ENCODE peak calls at places on chromosome 17, in nine cellular contexts. One of them, this sample, is unnamed.

GRCh38 chr17:66676421-66676820 is 158.5 kb upstream of the CACNG5 start:
- DNase-seq in PC-3: peak
- DNase-seq in T1000: no peak
- DNase-seq in midbrain: no peak
- DNase-seq in H1: no peak
- DNase-seq in effector CD4-positive, alpha-beta T cell: no peak
- DNase-seq in T-cell: no peak
- DNase-seq in nucleus accumbens: no peak
- DNase-seq in stimulated activated CD4-positive, alpha-beta T cell treated with anti-CD3 and anti-CD28 coated beads, Interleukin-1b, Interleukin-23, amount 100 ng/mL, for 4 hours: no peak
- DNase-seq in this sample: no peak

GRCh38 chr17:39970157-39970692 is 7.4 kb downstream of the GSDMA start:
- DNase-seq in PC-3: no peak
- DNase-seq in T1000: no peak
- DNase-seq in midbrain: no peak
- DNase-seq in H1: no peak
- DNase-seq in effector CD4-positive, alpha-beta T cell: no peak
- DNase-seq in T-cell: no peak
- DNase-seq in nucleus accumbens: no peak
- DNase-seq in stimulated activated CD4-positive, alpha-beta T cell treated with anti-CD3 and anti-CD28 coated beads, Interleukin-1b, Interleukin-23, amount 100 ng/mL, for 4 hours: no peak
- DNase-seq in this sample: no peak

GRCh38 chr17:21363776-21364642 is 12.1 kb upstream of the KCNJ12 start:
- DNase-seq in PC-3: no peak
- DNase-seq in T1000: no peak
- DNase-seq in midbrain: no peak
- DNase-seq in H1: no peak
- DNase-seq in effector CD4-positive, alpha-beta T cell: no peak
- DNase-seq in T-cell: no peak
- DNase-seq in nucleus accumbens: no peak
- DNase-seq in stimulated activated CD4-positive, alpha-beta T cell treated with anti-CD3 and anti-CD28 coated beads, Interleukin-1b, Interleukin-23, amount 100 ng/mL, for 4 hours: no peak
- DNase-seq in this sample: no peak

GRCh38 chr17:67281053-67281452 is 36.1 kb upstream of the HELZ start:
- DNase-seq in PC-3: no peak
- DNase-seq in T1000: no peak
- DNase-seq in midbrain: no peak
- DNase-seq in H1: no peak
- DNase-seq in effector CD4-positive, alpha-beta T cell: no peak
- DNase-seq in T-cell: no peak
- DNase-seq in nucleus accumbens: no peak
- DNase-seq in stimulated activated CD4-positive, alpha-beta T cell treated with anti-CD3 and anti-CD28 coated beads, Interleukin-1b, Interleukin-23, amount 100 ng/mL, for 4 hours: no peak
- DNase-seq in this sample: no peak

GRCh38 chr17:15944720-15945492 is at the start of gene ADORA2B:
- DNase-seq in PC-3: peak
- DNase-seq in T1000: peak
- DNase-seq in midbrain: peak
- DNase-seq in H1: peak
- DNase-seq in effector CD4-positive, alpha-beta T cell: no peak
- DNase-seq in T-cell: no peak
- DNase-seq in nucleus accumbens: no peak
- DNase-seq in stimulated activated CD4-positive, alpha-beta T cell treated with anti-CD3 and anti-CD28 coated beads, Interleukin-1b, Interleukin-23, amount 100 ng/mL, for 4 hours: peak
- DNase-seq in this sample: peak

GRCh38 chr17:13931752-13932477 is 137.4 kb upstream of the COX10 start:
- DNase-seq in PC-3: peak
- DNase-seq in T1000: no peak
- DNase-seq in midbrain: no peak
- DNase-seq in H1: no peak
- DNase-seq in effector CD4-positive, alpha-beta T cell: no peak
- DNase-seq in T-cell: no peak
- DNase-seq in nucleus accumbens: peak
- DNase-seq in stimulated activated CD4-positive, alpha-beta T cell treated with anti-CD3 and anti-CD28 coated beads, Interleukin-1b, Interleukin-23, amount 100 ng/mL, for 4 hours: no peak
- DNase-seq in this sample: peak

GRCh38 chr17:863880-864279 is 81.7 kb downstream of the MRM3 start:
- DNase-seq in PC-3: no peak
- DNase-seq in T1000: no peak
- DNase-seq in midbrain: no peak
- DNase-seq in H1: no peak
- DNase-seq in effector CD4-positive, alpha-beta T cell: no peak
- DNase-seq in T-cell: no peak
- DNase-seq in nucleus accumbens: no peak
- DNase-seq in stimulated activated CD4-positive, alpha-beta T cell treated with anti-CD3 and anti-CD28 coated beads, Interleukin-1b, Interleukin-23, amount 100 ng/mL, for 4 hours: no peak
- DNase-seq in this sample: no peak

GRCh38 chr17:75531724-75532090 is 6.2 kb downstream of the LLGL2 start:
- DNase-seq in PC-3: peak
- DNase-seq in T1000: no peak
- DNase-seq in midbrain: no peak
- DNase-seq in H1: no peak
- DNase-seq in effector CD4-positive, alpha-beta T cell: no peak
- DNase-seq in T-cell: no peak
- DNase-seq in nucleus accumbens: no peak
- DNase-seq in stimulated activated CD4-positive, alpha-beta T cell treated with anti-CD3 and anti-CD28 coated beads, Interleukin-1b, Interleukin-23, amount 100 ng/mL, for 4 hours: no peak
- DNase-seq in this sample: no peak

GRCh38 chr17:55089955-55090573 is 121.5 kb downstream of the STXBP4 start:
- DNase-seq in PC-3: peak
- DNase-seq in T1000: no peak
- DNase-seq in midbrain: no peak
- DNase-seq in H1: no peak
- DNase-seq in effector CD4-positive, alpha-beta T cell: peak
- DNase-seq in T-cell: peak
- DNase-seq in nucleus accumbens: no peak
- DNase-seq in stimulated activated CD4-positive, alpha-beta T cell treated with anti-CD3 and anti-CD28 coated beads, Interleukin-1b, Interleukin-23, amount 100 ng/mL, for 4 hours: peak
- DNase-seq in this sample: peak

GRCh38 chr17:80284631-80285030 is 24.0 kb downstream of the RNF213 start:
- DNase-seq in PC-3: peak
- DNase-seq in T1000: no peak
- DNase-seq in midbrain: no peak
- DNase-seq in H1: no peak
- DNase-seq in effector CD4-positive, alpha-beta T cell: no peak
- DNase-seq in T-cell: no peak
- DNase-seq in nucleus accumbens: no peak
- DNase-seq in stimulated activated CD4-positive, alpha-beta T cell treated with anti-CD3 and anti-CD28 coated beads, Interleukin-1b, Interleukin-23, amount 100 ng/mL, for 4 hours: no peak
- DNase-seq in this sample: no peak

GRCh38 chr17:45857977-45858708 is 13.5 kb downstream of the SPPL2C start:
- DNase-seq in PC-3: peak
- DNase-seq in T1000: no peak
- DNase-seq in midbrain: no peak
- DNase-seq in H1: peak
- DNase-seq in effector CD4-positive, alpha-beta T cell: no peak
- DNase-seq in T-cell: no peak
- DNase-seq in nucleus accumbens: no peak
- DNase-seq in stimulated activated CD4-positive, alpha-beta T cell treated with anti-CD3 and anti-CD28 coated beads, Interleukin-1b, Interleukin-23, amount 100 ng/mL, for 4 hours: no peak
- DNase-seq in this sample: no peak

GRCh38 chr17:7429722-7430121 is 1.1 kb downstream of the SPEM3 start:
- DNase-seq in PC-3: no peak
- DNase-seq in T1000: no peak
- DNase-seq in midbrain: no peak
- DNase-seq in H1: no peak
- DNase-seq in effector CD4-positive, alpha-beta T cell: no peak
- DNase-seq in T-cell: no peak
- DNase-seq in nucleus accumbens: no peak
- DNase-seq in stimulated activated CD4-positive, alpha-beta T cell treated with anti-CD3 and anti-CD28 coated beads, Interleukin-1b, Interleukin-23, amount 100 ng/mL, for 4 hours: no peak
- DNase-seq in this sample: no peak

GRCh38 chr17:63698886-63699637 is 863 bp downstream of the LIMD2 start:
- DNase-seq in PC-3: peak
- DNase-seq in T1000: no peak
- DNase-seq in midbrain: no peak
- DNase-seq in H1: peak
- DNase-seq in effector CD4-positive, alpha-beta T cell: peak
- DNase-seq in T-cell: peak
- DNase-seq in nucleus accumbens: no peak
- DNase-seq in stimulated activated CD4-positive, alpha-beta T cell treated with anti-CD3 and anti-CD28 coated beads, Interleukin-1b, Interleukin-23, amount 100 ng/mL, for 4 hours: peak
- DNase-seq in this sample: no peak

GRCh38 chr17:40485851-40486512 is 15.4 kb downstream of the TNS4 start:
- DNase-seq in PC-3: peak
- DNase-seq in T1000: peak
- DNase-seq in midbrain: no peak
- DNase-seq in H1: no peak
- DNase-seq in effector CD4-positive, alpha-beta T cell: no peak
- DNase-seq in T-cell: no peak
- DNase-seq in nucleus accumbens: no peak
- DNase-seq in stimulated activated CD4-positive, alpha-beta T cell treated with anti-CD3 and anti-CD28 coated beads, Interleukin-1b, Interleukin-23, amount 100 ng/mL, for 4 hours: peak
- DNase-seq in this sample: no peak

GRCh38 chr17:82655038-82655479 is 6.8 kb upstream of the WDR45B start:
- DNase-seq in PC-3: peak
- DNase-seq in T1000: no peak
- DNase-seq in midbrain: no peak
- DNase-seq in H1: no peak
- DNase-seq in effector CD4-positive, alpha-beta T cell: no peak
- DNase-seq in T-cell: no peak
- DNase-seq in nucleus accumbens: no peak
- DNase-seq in stimulated activated CD4-positive, alpha-beta T cell treated with anti-CD3 and anti-CD28 coated beads, Interleukin-1b, Interleukin-23, amount 100 ng/mL, for 4 hours: no peak
- DNase-seq in this sample: no peak

GRCh38 chr17:6677158-6677831 is 25.7 kb downstream of the C17orf100 start:
- DNase-seq in PC-3: no peak
- DNase-seq in T1000: no peak
- DNase-seq in midbrain: no peak
- DNase-seq in H1: no peak
- DNase-seq in effector CD4-positive, alpha-beta T cell: no peak
- DNase-seq in T-cell: no peak
- DNase-seq in nucleus accumbens: no peak
- DNase-seq in stimulated activated CD4-positive, alpha-beta T cell treated with anti-CD3 and anti-CD28 coated beads, Interleukin-1b, Interleukin-23, amount 100 ng/mL, for 4 hours: no peak
- DNase-seq in this sample: no peak

GRCh38 chr17:67477687-67478086 is 100.6 kb downstream of the PITPNC1 start:
- DNase-seq in PC-3: peak
- DNase-seq in T1000: no peak
- DNase-seq in midbrain: no peak
- DNase-seq in H1: no peak
- DNase-seq in effector CD4-positive, alpha-beta T cell: peak
- DNase-seq in T-cell: peak
- DNase-seq in nucleus accumbens: no peak
- DNase-seq in stimulated activated CD4-positive, alpha-beta T cell treated with anti-CD3 and anti-CD28 coated beads, Interleukin-1b, Interleukin-23, amount 100 ng/mL, for 4 hours: peak
- DNase-seq in this sample: no peak

GRCh38 chr17:64507418-64507766 is 615 bp downstream of the CEP95 start:
- DNase-seq in PC-3: peak
- DNase-seq in T1000: no peak
- DNase-seq in midbrain: peak
- DNase-seq in H1: no peak
- DNase-seq in effector CD4-positive, alpha-beta T cell: peak
- DNase-seq in T-cell: peak
- DNase-seq in nucleus accumbens: no peak
- DNase-seq in stimulated activated CD4-positive, alpha-beta T cell treated with anti-CD3 and anti-CD28 coated beads, Interleukin-1b, Interleukin-23, amount 100 ng/mL, for 4 hours: peak
- DNase-seq in this sample: peak

GRCh38 chr17:78687944-78688343 is 94.1 kb downstream of the CYTH1 start:
- DNase-seq in PC-3: no peak
- DNase-seq in T1000: no peak
- DNase-seq in midbrain: no peak
- DNase-seq in H1: no peak
- DNase-seq in effector CD4-positive, alpha-beta T cell: no peak
- DNase-seq in T-cell: no peak
- DNase-seq in nucleus accumbens: no peak
- DNase-seq in stimulated activated CD4-positive, alpha-beta T cell treated with anti-CD3 and anti-CD28 coated beads, Interleukin-1b, Interleukin-23, amount 100 ng/mL, for 4 hours: no peak
- DNase-seq in this sample: no peak

GRCh38 chr17:17711708-17712141 is 30.5 kb downstream of the RAI1 start:
- DNase-seq in PC-3: no peak
- DNase-seq in T1000: no peak
- DNase-seq in midbrain: no peak
- DNase-seq in H1: no peak
- DNase-seq in effector CD4-positive, alpha-beta T cell: no peak
- DNase-seq in T-cell: no peak
- DNase-seq in nucleus accumbens: no peak
- DNase-seq in stimulated activated CD4-positive, alpha-beta T cell treated with anti-CD3 and anti-CD28 coated beads, Interleukin-1b, Interleukin-23, amount 100 ng/mL, for 4 hours: no peak
- DNase-seq in this sample: no peak

GRCh38 chr17:72931635-72932034 is 160.9 kb downstream of the SLC39A11 start:
- DNase-seq in PC-3: no peak
- DNase-seq in T1000: no peak
- DNase-seq in midbrain: no peak
- DNase-seq in H1: no peak
- DNase-seq in effector CD4-positive, alpha-beta T cell: no peak
- DNase-seq in T-cell: no peak
- DNase-seq in nucleus accumbens: no peak
- DNase-seq in stimulated activated CD4-positive, alpha-beta T cell treated with anti-CD3 and anti-CD28 coated beads, Interleukin-1b, Interleukin-23, amount 100 ng/mL, for 4 hours: no peak
- DNase-seq in this sample: no peak

GRCh38 chr17:42740699-42741098 is 4.1 kb downstream of the EZH1 start:
- DNase-seq in PC-3: no peak
- DNase-seq in T1000: no peak
- DNase-seq in midbrain: no peak
- DNase-seq in H1: no peak
- DNase-seq in effector CD4-positive, alpha-beta T cell: no peak
- DNase-seq in T-cell: no peak
- DNase-seq in nucleus accumbens: no peak
- DNase-seq in stimulated activated CD4-positive, alpha-beta T cell treated with anti-CD3 and anti-CD28 coated beads, Interleukin-1b, Interleukin-23, amount 100 ng/mL, for 4 hours: no peak
- DNase-seq in this sample: no peak

GRCh38 chr17:73492802-73493139 is 151.5 kb downstream of the SDK2 start:
- DNase-seq in PC-3: no peak
- DNase-seq in T1000: no peak
- DNase-seq in midbrain: no peak
- DNase-seq in H1: no peak
- DNase-seq in effector CD4-positive, alpha-beta T cell: no peak
- DNase-seq in T-cell: no peak
- DNase-seq in nucleus accumbens: no peak
- DNase-seq in stimulated activated CD4-positive, alpha-beta T cell treated with anti-CD3 and anti-CD28 coated beads, Interleukin-1b, Interleukin-23, amount 100 ng/mL, for 4 hours: no peak
- DNase-seq in this sample: no peak

GRCh38 chr17:51107666-51108227 is 12.9 kb downstream of the SPAG9 start:
- DNase-seq in PC-3: no peak
- DNase-seq in T1000: no peak
- DNase-seq in midbrain: no peak
- DNase-seq in H1: no peak
- DNase-seq in effector CD4-positive, alpha-beta T cell: no peak
- DNase-seq in T-cell: no peak
- DNase-seq in nucleus accumbens: no peak
- DNase-seq in stimulated activated CD4-positive, alpha-beta T cell treated with anti-CD3 and anti-CD28 coated beads, Interleukin-1b, Interleukin-23, amount 100 ng/mL, for 4 hours: no peak
- DNase-seq in this sample: no peak

GRCh38 chr17:19717031-19717360 is 612 bp upstream of the SLC47A2 start:
- DNase-seq in PC-3: no peak
- DNase-seq in T1000: no peak
- DNase-seq in midbrain: no peak
- DNase-seq in H1: no peak
- DNase-seq in effector CD4-positive, alpha-beta T cell: no peak
- DNase-seq in T-cell: no peak
- DNase-seq in nucleus accumbens: no peak
- DNase-seq in stimulated activated CD4-positive, alpha-beta T cell treated with anti-CD3 and anti-CD28 coated beads, Interleukin-1b, Interleukin-23, amount 100 ng/mL, for 4 hours: no peak
- DNase-seq in this sample: no peak

GRCh38 chr17:41697122-41697962 is 8.7 kb downstream of the EIF1 start:
- DNase-seq in PC-3: no peak
- DNase-seq in T1000: no peak
- DNase-seq in midbrain: peak
- DNase-seq in H1: no peak
- DNase-seq in effector CD4-positive, alpha-beta T cell: no peak
- DNase-seq in T-cell: no peak
- DNase-seq in nucleus accumbens: no peak
- DNase-seq in stimulated activated CD4-positive, alpha-beta T cell treated with anti-CD3 and anti-CD28 coated beads, Interleukin-1b, Interleukin-23, amount 100 ng/mL, for 4 hours: no peak
- DNase-seq in this sample: peak

GRCh38 chr17:2405247-2405926 is 4.5 kb upstream of the MNT start:
- DNase-seq in PC-3: peak
- DNase-seq in T1000: peak
- DNase-seq in midbrain: no peak
- DNase-seq in H1: no peak
- DNase-seq in effector CD4-positive, alpha-beta T cell: no peak
- DNase-seq in T-cell: no peak
- DNase-seq in nucleus accumbens: no peak
- DNase-seq in stimulated activated CD4-positive, alpha-beta T cell treated with anti-CD3 and anti-CD28 coated beads, Interleukin-1b, Interleukin-23, amount 100 ng/mL, for 4 hours: no peak
- DNase-seq in this sample: no peak

GRCh38 chr17:56373981-56374380 is 219.5 kb upstream of the NOG start:
- DNase-seq in PC-3: no peak
- DNase-seq in T1000: no peak
- DNase-seq in midbrain: no peak
- DNase-seq in H1: no peak
- DNase-seq in effector CD4-positive, alpha-beta T cell: no peak
- DNase-seq in T-cell: no peak
- DNase-seq in nucleus accumbens: no peak
- DNase-seq in stimulated activated CD4-positive, alpha-beta T cell treated with anti-CD3 and anti-CD28 coated beads, Interleukin-1b, Interleukin-23, amount 100 ng/mL, for 4 hours: no peak
- DNase-seq in this sample: no peak

GRCh38 chr17:62907961-62908360 is 58.1 kb upstream of the TANC2 start:
- DNase-seq in PC-3: no peak
- DNase-seq in T1000: no peak
- DNase-seq in midbrain: no peak
- DNase-seq in H1: no peak
- DNase-seq in effector CD4-positive, alpha-beta T cell: no peak
- DNase-seq in T-cell: no peak
- DNase-seq in nucleus accumbens: no peak
- DNase-seq in stimulated activated CD4-positive, alpha-beta T cell treated with anti-CD3 and anti-CD28 coated beads, Interleukin-1b, Interleukin-23, amount 100 ng/mL, for 4 hours: no peak
- DNase-seq in this sample: no peak

GRCh38 chr17:74749262-74750038 is 1.0 kb downstream of the NHERF1 start:
- DNase-seq in PC-3: peak
- DNase-seq in T1000: no peak
- DNase-seq in midbrain: no peak
- DNase-seq in H1: no peak
- DNase-seq in effector CD4-positive, alpha-beta T cell: no peak
- DNase-seq in T-cell: no peak
- DNase-seq in nucleus accumbens: no peak
- DNase-seq in stimulated activated CD4-positive, alpha-beta T cell treated with anti-CD3 and anti-CD28 coated beads, Interleukin-1b, Interleukin-23, amount 100 ng/mL, for 4 hours: no peak
- DNase-seq in this sample: no peak

GRCh38 chr17:64682261-64683181 is 20.4 kb upstream of the SMURF2 start:
- DNase-seq in PC-3: peak
- DNase-seq in T1000: peak
- DNase-seq in midbrain: no peak
- DNase-seq in H1: no peak
- DNase-seq in effector CD4-positive, alpha-beta T cell: no peak
- DNase-seq in T-cell: no peak
- DNase-seq in nucleus accumbens: no peak
- DNase-seq in stimulated activated CD4-positive, alpha-beta T cell treated with anti-CD3 and anti-CD28 coated beads, Interleukin-1b, Interleukin-23, amount 100 ng/mL, for 4 hours: no peak
- DNase-seq in this sample: no peak

This sample was measured in Ammon's horn.